ENCODE peak calls at places on chromosomes 7 and 10, in four cellular contexts. Q is stimulated activated CD8-positive, alpha-beta memory T cell treated with anti-CD3 and anti-CD28 coated beads, Interleukin-15, amount 100 ng/mL, for 4 hours; O is OCI-LY7; E is B cell. Y is an unnamed sample.

GRCh38 chr7:123439186-123439585 is 95.2 kb downstream of the IQUB start:
- DNase-seq in E (no peak), Q (no peak), O (no peak), Y (no peak)

GRCh38 chr10:14162626-14163344 is 167.9 kb downstream of the FRMD4A start:
- DNase-seq in O (no peak), E (no peak), Q (no peak), Y (no peak)

GRCh38 chr7:50673096-50673495 is 107.9 kb upstream of the DDC start:
- DNase-seq in E (no peak), O (no peak), Q (no peak), Y (no peak)

GRCh38 chr7:83850037-83850619 is 201.2 kb upstream of the SEMA3E start:
- DNase-seq in E (no peak), Q (no peak), O (no peak), Y (no peak)

GRCh38 chr7:19404912-19405329 is 259.7 kb upstream of the FERD3L start:
- DNase-seq in Q (no peak), E (no peak), O (no peak), Y (no peak)

GRCh38 chr10:2106641-2107040 is 369.3 kb upstream of the ADARB2 start:
- DNase-seq in Q (no peak), O (no peak), E (no peak), Y (no peak)

GRCh38 chr10:35017608-35018007 is 72.5 kb downstream of the CUL2 start:
- DNase-seq in E (no peak), O (no peak), Q (no peak), Y (no peak)

GRCh38 chr7:157952050-157952667 is 615.4 kb downstream of the DNAJB6 start:
- DNase-seq in E (no peak), O (no peak), Q (no peak), Y (no peak)

Y was measured in GM12891.